ENCODE peak calls at places on chromosomes 5 and 9, in seven cellular contexts. X is lung, Y is right lobe of liver, I is body of pancreas, Q is AG04449, R is AG09309, L is hepatocyte. W is an unnamed sample.

GRCh38 chr9:72353455-72354116 is 11.4 kb downstream of the ZFAND5 start:
- DNase-seq in I (no peak), Y (no peak), L (peak; percentile 18), Q (no peak), R (no peak), X (no peak), W (no peak)

GRCh38 chr5:115626444-115626823 is 598 bp upstream of the TMED7 start:
- DNase-seq in R (no peak), Y (no peak), L (no peak), I (no peak), Q (no peak), X (no peak), W (no peak)

GRCh38 chr5:116557669-116558271 is 16.9 kb downstream of the SEMA6A start:
- DNase-seq in Q (no peak), Y (no peak), I (peak; percentile 16), X (no peak), R (no peak), L (no peak), W (no peak)

GRCh38 chr5:9468070-9468388 is 77.8 kb downstream of the SEMA5A start:
- DNase-seq in X (no peak), Y (no peak), Q (peak; percentile 79), R (peak; percentile 75), L (peak; percentile 76), I (no peak), W (peak; percentile 90)

GRCh38 chr9:684950-685340 is 156.6 kb upstream of the DMRT1 start:
- DNase-seq in R (no peak), L (peak; percentile 68), I (no peak), Y (no peak), Q (peak; percentile 59), X (no peak), W (no peak)

GRCh38 chr5:107271682-107272350 is 398.9 kb downstream of the EFNA5 start:
- DNase-seq in I (no peak), R (no peak), Y (no peak), L (no peak), X (no peak), Q (no peak), W (no peak)

GRCh38 chr9:73151653-73152382 is at the start of gene ANXA1:
- DNase-seq in X (no peak), I (no peak), L (peak; percentile 48), Y (no peak), Q (peak; percentile 41), R (peak; percentile 80), W (peak; percentile 62)

GRCh38 chr5:172102913-172103629 is 85.0 kb downstream of the STK10 start:
- DNase-seq in L (peak; percentile 64), Q (peak; percentile 88), I (no peak), Y (no peak), X (peak; percentile 59), R (peak; percentile 87), W (peak; percentile 96)

GRCh38 chr5:122192883-122193496 is 63.6 kb downstream of the ZNF474 start:
- DNase-seq in X (no peak), Q (no peak), L (peak; percentile 85), Y (no peak), R (no peak), I (peak; percentile 22), W (peak; percentile 74)

GRCh38 chr9:73269430-73270101 is 117.9 kb downstream of the ANXA1 start:
- DNase-seq in L (peak; percentile 53), R (no peak), Y (no peak), X (no peak), Q (no peak), I (no peak), W (peak; percentile 24)

GRCh38 chr5:34959323-34959722 is 30.0 kb downstream of the DNAJC21 start:
- DNase-seq in Y (no peak), I (no peak), L (peak; percentile 40), Q (peak; percentile 33), R (peak; percentile 29), X (no peak), W (peak; percentile 24)

GRCh38 chr5:119271758-119272730 is 83.8 kb upstream of the TNFAIP8 start:
- DNase-seq in I (no peak), X (no peak), R (no peak), L (no peak), Y (no peak), Q (no peak), W (no peak)

GRCh38 chr5:123807177-123807900 is 295.4 kb downstream of the CSNK1G3 start:
- DNase-seq in Q (peak; percentile 28), Y (no peak), X (no peak), L (peak; percentile 51), I (no peak), R (no peak), W (no peak)

GRCh38 chr5:113183694-113184093 is 207.1 kb downstream of the DCP2 start:
- DNase-seq in L (no peak), X (no peak), R (no peak), Q (no peak), Y (no peak), I (no peak), W (no peak)

GRCh38 chr9:99430301-99430700 is 208.2 kb downstream of the SEC61B start:
- DNase-seq in L (no peak), X (no peak), R (no peak), Q (no peak), I (no peak), Y (no peak), W (no peak)

GRCh38 chr9:72313507-72313906 is 51.5 kb downstream of the ZFAND5 start:
- DNase-seq in X (no peak), Y (no peak), R (no peak), Q (no peak), L (no peak), I (no peak), W (no peak)

GRCh38 chr5:112681481-112681908 is 56.2 kb upstream of the APC start:
- DNase-seq in X (no peak), Y (no peak), I (no peak), L (no peak), Q (no peak), R (no peak), W (no peak)

GRCh38 chr5:27944471-27944870 is 906.1 kb upstream of the CDH9 start:
- DNase-seq in L (no peak), I (no peak), Q (no peak), X (no peak), R (no peak), Y (no peak), W (peak; percentile 69)

GRCh38 chr9:109192732-109193361 is 25.8 kb upstream of the FRRS1L start:
- DNase-seq in Q (no peak), L (peak; percentile 55), R (no peak), I (peak; percentile 83), X (no peak), Y (peak; percentile 51), W (no peak)

GRCh38 chr5:60339691-60340191 is 360.2 kb downstream of the DEPDC1B start:
- DNase-seq in X (no peak), Q (no peak), L (no peak), Y (no peak), I (no peak), R (no peak), W (peak; percentile 94)

GRCh38 chr9:115880221-115880620 is 273.4 kb upstream of the PAPPA start:
- DNase-seq in R (no peak), Y (no peak), L (no peak), Q (no peak), X (no peak), I (no peak), W (no peak)

GRCh38 chr9:115882911-115883310 is 270.7 kb upstream of the PAPPA start:
- DNase-seq in Q (no peak), R (no peak), X (no peak), Y (no peak), L (no peak), I (no peak), W (peak; percentile 8)

GRCh38 chr9:115888131-115888530 is 265.5 kb upstream of the PAPPA start:
- DNase-seq in R (no peak), Q (no peak), X (no peak), Y (no peak), L (no peak), I (no peak), W (no peak)

GRCh38 chr9:115883467-115884329 is 269.9 kb upstream of the PAPPA start:
- DNase-seq in X (no peak), Y (peak; percentile 25), Q (no peak), L (peak; percentile 67), I (peak; percentile 47), R (no peak), W (peak; percentile 29)

DNA sequence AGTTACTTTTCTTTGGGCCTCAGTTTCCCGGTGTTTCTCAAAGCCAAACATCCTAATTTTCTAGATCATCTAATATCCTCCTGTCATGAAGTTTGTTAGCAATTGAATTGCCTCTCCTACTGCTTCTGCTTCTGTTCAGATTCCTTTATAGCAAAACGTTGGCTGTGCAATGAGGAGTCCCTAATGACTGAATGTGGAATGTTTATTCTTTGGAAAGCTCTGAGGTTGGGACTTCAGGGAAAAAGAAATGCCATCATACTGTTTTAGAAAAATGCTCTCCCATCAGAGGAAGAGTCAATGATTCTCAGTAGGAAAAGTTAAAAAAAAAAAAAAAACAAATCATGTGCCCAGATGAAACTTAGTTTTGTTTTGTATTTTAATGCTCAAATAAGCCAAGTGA is 268.7 kb upstream of the PAPPA start:
- DNase-seq in Y (no peak), R (no peak), Q (no peak), L (no peak), X (no peak), I (no peak), W (no peak)
- H3K4me3 ChIP-seq in Y (no peak overlapping the region), R (no peak overlapping the region), Q (no peak overlapping the region), L (no peak overlapping the region), X (no peak overlapping the region), I (no peak overlapping the region), W (no peak overlapping the region)

GRCh38 chr9:137069508-137070071 is 767 bp downstream of the SAPCD2 start:
- DNase-seq in Y (no peak), L (no peak), R (no peak), Q (no peak), X (no peak), I (no peak), W (no peak)
- H3K4me3 ChIP-seq in Y (no peak overlapping the region), L (no peak overlapping the region), R (peak overlapping the region; percentile 37), Q (peak overlapping the region; percentile 40), X (no peak overlapping the region), I (no peak overlapping the region), W (peak overlapping the region; percentile 16)

GRCh38 chr5:86525623-86526022 is 92.1 kb upstream of the COX7C start:
- DNase-seq in X (no peak), I (no peak), Y (no peak), R (no peak), Q (no peak), L (no peak), W (no peak)
- H3K4me3 ChIP-seq in X (no peak overlapping the region), I (no peak overlapping the region), Y (no peak overlapping the region), R (no peak overlapping the region), Q (no peak overlapping the region), L (no peak overlapping the region), W (no peak overlapping the region)

DNA sequence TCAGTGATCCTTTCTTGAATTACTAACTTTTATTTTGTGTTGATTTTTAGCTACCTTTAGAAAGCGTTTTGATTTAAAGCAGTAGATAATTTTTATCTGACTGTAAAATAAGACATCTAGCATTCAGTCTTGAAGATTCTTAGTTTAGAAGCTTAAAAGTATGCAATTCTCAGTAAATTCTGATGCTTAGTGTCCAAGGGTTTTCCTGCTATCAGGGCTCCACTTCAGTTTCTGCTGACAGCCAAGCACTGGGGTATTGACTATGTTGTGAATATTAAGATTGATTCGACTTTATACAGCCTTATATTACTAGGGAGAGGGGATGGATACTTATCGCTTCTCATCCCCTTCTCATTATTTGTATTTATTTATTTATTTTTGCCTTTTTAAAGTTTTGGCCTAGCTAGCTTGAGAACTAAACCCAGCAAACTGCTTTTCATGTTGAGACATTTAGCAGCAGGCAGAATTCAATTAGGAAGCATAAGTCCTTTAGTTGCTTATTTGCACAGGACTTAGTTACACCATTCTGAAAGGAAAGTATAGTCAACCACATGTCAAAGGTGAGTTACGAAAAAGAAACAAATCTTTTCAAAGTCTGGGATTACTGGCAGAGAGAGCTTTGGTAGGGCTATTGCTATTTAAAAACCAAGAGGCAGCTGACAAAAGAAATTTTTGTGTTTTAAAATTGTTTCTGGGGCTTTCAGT is 2.9 kb downstream of the PBX3 start:
- DNase-seq in I (no peak), Y (no peak), L (no peak), Q (no peak), X (no peak), R (no peak), W (peak; percentile 23)
- H3K4me3 ChIP-seq in I (no peak overlapping the region), Y (no peak overlapping the region), L (peak overlapping the region; percentile 1), Q (no peak overlapping the region), X (no peak overlapping the region), R (no peak overlapping the region), W (peak overlapping the region; percentile 88)